ENCODE peak calls at places on chromosomes 6 and 20, in four cellular contexts. I is ACHN; B is HFF-Myc; J is activated naive CD4-positive, alpha-beta T cell treated with anti-CD3 and anti-CD28 coated beads for 36 hours. W is an unnamed sample.

GRCh38 chr6:66094615-66095014 is 387.6 kb upstream of the EYS start:
- DNase-seq in I (no peak), B (no peak), J (no peak), W (no peak)

GRCh38 chr6:11672261-11672660 is 106.3 kb downstream of the ADTRP start:
- DNase-seq in I (no peak), B (no peak), J (no peak), W (no peak)

GRCh38 chr6:38198219-38198618 is 378.7 kb downstream of the ZFAND3 start:
- DNase-seq in I (no peak), B (no peak), J (no peak), W (no peak)

GRCh38 chr20:59802471-59803221 is 130.8 kb downstream of the SYCP2 start:
- DNase-seq in I (no peak), B (no peak), J (no peak), W (no peak)

GRCh38 chr6:158487495-158487894 is 72.4 kb upstream of the TMEM181 start:
- DNase-seq in I (no peak), B (no peak), J (no peak), W (no peak)

GRCh38 chr20:20791664-20792568 is 79.5 kb upstream of the RALGAPA2 start:
- DNase-seq in I (no peak), B (no peak), J (no peak), W (no peak)

GRCh38 chr6:108689279-108690161 is 128.8 kb downstream of the FOXO3 start:
- DNase-seq in I (peak; percentile 70), B (no peak), J (no peak), W (no peak)

GRCh38 chr6:8939615-8940014 is 504.3 kb upstream of the SLC35B3 start:
- DNase-seq in I (no peak), B (no peak), J (no peak), W (no peak)

GRCh38 chr20:31368301-31368700 is at the start of gene DEFB118:
- DNase-seq in I (no peak), B (no peak), J (no peak), W (no peak)

GRCh38 chr20:57586943-57587277 is 26.0 kb downstream of the PCK1 start:
- DNase-seq in I (no peak), B (no peak), J (no peak), W (no peak)

GRCh38 chr20:25576783-25577530 is 8.4 kb downstream of the NINL start:
- DNase-seq in I (no peak), B (no peak), J (no peak), W (no peak)

W was measured in GM12892.